ENCODE peak calls at places on chromosomes 2 and 18, in five cellular contexts. M, V, W, N and K are unnamed samples.

GRCh38 chr2:10810175-10811161 is 2.1 kb downstream of the PDIA6 start:
- DNase-seq in M (no peak), W (peak), N (no peak), V (peak), K (peak)

GRCh38 chr2:71806432-71806831 is 341.2 kb downstream of the CYP26B1 start:
- DNase-seq in M (no peak), N (no peak), V (no peak), W (no peak), K (no peak)

GRCh38 chr2:73920577-73921545 is 5.8 kb upstream of the DGUOK start:
- DNase-seq in N (no peak), M (no peak), V (peak), W (no peak), K (no peak)

GRCh38 chr18:3061581-3062416 is 48.9 kb upstream of the LPIN2 start:
- DNase-seq in V (no peak), W (no peak), N (no peak), M (no peak), K (no peak)

GRCh38 chr2:195330513-195330956 is 326.5 kb upstream of the SLC39A10 start:
- DNase-seq in N (no peak), M (no peak), W (no peak), V (no peak), K (no peak)

GRCh38 chr18:59148192-59148591 is 8.5 kb downstream of the SEC11C start:
- DNase-seq in M (no peak), N (no peak), W (no peak), V (no peak), K (no peak)

GRCh38 chr2:8627019-8627691 is 54.7 kb upstream of the ID2 start:
- DNase-seq in N (no peak), W (no peak), M (no peak), V (no peak), K (no peak)

GRCh38 chr2:32748158-32748557 is 120.3 kb downstream of the TTC27 start:
- DNase-seq in V (no peak), N (no peak), M (no peak), W (no peak), K (no peak)

GRCh38 chr2:40405440-40405839 is 46.5 kb downstream of the SLC8A1 start:
- DNase-seq in W (no peak), M (no peak), N (no peak), V (no peak), K (no peak)

GRCh38 chr2:205868773-205869333 is 186.6 kb downstream of the NRP2 start:
- DNase-seq in V (peak), M (no peak), N (peak), W (no peak), K (no peak)

GRCh38 chr2:205343103-205343502 is 339.2 kb upstream of the NRP2 start:
- DNase-seq in N (no peak), V (no peak), W (no peak), M (no peak), K (no peak)

GRCh38 chr2:149410701-149411484 is 80.5 kb downstream of the LYPD6 start:
- DNase-seq in W (no peak), M (no peak), V (peak), N (no peak), K (no peak)

GRCh38 chr2:97926936-97927335 is 68.8 kb downstream of the TMEM131 start:
- DNase-seq in M (no peak), W (no peak), V (no peak), N (no peak), K (no peak)

GRCh38 chr2:239303711-239304532 is 96.9 kb downstream of the HDAC4 start:
- DNase-seq in M (no peak), N (no peak), W (no peak), V (no peak), K (no peak)

GRCh38 chr2:82023710-82024109 is 1719.2 kb upstream of the LRRTM1 start:
- DNase-seq in N (no peak), V (no peak), W (no peak), M (no peak), K (no peak)

GRCh38 chr2:119960821-119961220 is 52.1 kb upstream of the EPB41L5 start:
- DNase-seq in W (no peak), M (no peak), N (no peak), V (no peak), K (no peak)

GRCh38 chr2:119387381-119388129 is 20.8 kb downstream of the DBI start:
- DNase-seq in N (peak), W (peak), M (no peak), V (peak), K (no peak)

GRCh38 chr2:195672674-195673073 is 15.6 kb downstream of the SLC39A10 start:
- DNase-seq in W (no peak), V (peak), N (no peak), M (no peak), K (no peak)

GRCh38 chr18:67463829-67464228 is 52.7 kb downstream of the DSEL start:
- DNase-seq in M (no peak), N (no peak), V (no peak), W (no peak), K (no peak)

GRCh38 chr2:69083126-69083733 is 70.3 kb downstream of the ANTXR1 start:
- DNase-seq in W (no peak), M (no peak), V (peak), N (no peak), K (no peak)

GRCh38 chr2:142722569-142722968 is 154.9 kb upstream of the KYNU start:
- DNase-seq in V (peak), W (no peak), M (no peak), N (no peak), K (no peak)

GRCh38 chr18:9737814-9738160 is 29.7 kb downstream of the RAB31 start:
- DNase-seq in N (peak), M (no peak), V (no peak), W (peak), K (peak)

GRCh38 chr2:235766206-235766794 is 272.5 kb downstream of the AGAP1 start:
- DNase-seq in V (peak), N (peak), W (peak), M (peak), K (peak)

GRCh38 chr18:46815661-46816060 is 58.8 kb upstream of the ST8SIA5 start:
- DNase-seq in W (no peak), M (no peak), V (no peak), N (no peak), K (no peak)

GRCh38 chr18:79378416-79379250 is 17.1 kb upstream of the NFATC1 start:
- DNase-seq in W (peak), M (no peak), N (peak), V (peak), K (peak)

GRCh38 chr2:177622516-177622915 is 229.9 kb downstream of the AGPS start:
- DNase-seq in V (no peak), M (no peak), W (peak), N (no peak), K (no peak)

GRCh38 chr2:134823431-134823830 is 15.0 kb upstream of the ACMSD start:
- DNase-seq in M (no peak), W (no peak), N (no peak), V (no peak), K (no peak)

GRCh38 chr2:167177196-167177595 is 288.9 kb downstream of the XIRP2 start:
- DNase-seq in V (no peak), W (no peak), M (no peak), N (no peak), K (no peak)

GRCh38 chr2:77807531-77808215 is 285.5 kb upstream of the LRRTM4 start:
- DNase-seq in V (no peak), W (no peak), M (no peak), N (no peak), K (no peak)

GRCh38 chr2:175180701-175181103 is 808 bp downstream of the ATP5MC3 start:
- DNase-seq in M (peak), V (peak), N (peak), W (peak), K (peak)

GRCh38 chr18:51525453-51526225 is 328.2 kb upstream of the MEX3C start:
- DNase-seq in V (no peak), M (no peak), N (no peak), W (no peak), K (no peak)

GRCh38 chr18:55275042-55275897 is 312.7 kb downstream of the TCF4 start:
- DNase-seq in M (peak), V (peak), W (peak), N (peak), K (peak)

GRCh38 chr18:21336846-21337245 is 94.8 kb downstream of the GREB1L start:
- DNase-seq in W (no peak), N (no peak), V (no peak), M (no peak), K (no peak)

GRCh38 chr18:60358516-60358915 is 14.1 kb downstream of the MC4R start:
- DNase-seq in V (no peak), M (no peak), W (no peak), N (peak), K (no peak)

GRCh38 chr2:218570850-218571249 is 2.2 kb downstream of the CNOT9 start:
- DNase-seq in W (no peak), M (peak), V (no peak), N (no peak), K (no peak)

GRCh38 chr18:37249171-37249886 is 316.3 kb downstream of the CELF4 start:
- DNase-seq in N (no peak), V (no peak), M (no peak), W (no peak), K (no peak)

GRCh38 chr2:113876503-113877387 is 13.1 kb upstream of the ACTR3 start:
- DNase-seq in W (no peak), M (no peak), V (peak), N (no peak), K (no peak)

GRCh38 chr2:206556357-206556949 is 85.8 kb upstream of the FAM237A start:
- DNase-seq in V (peak), W (peak), N (peak), M (no peak), K (peak)

GRCh38 chr2:151796774-151797173 is 31.4 kb downstream of the ARL5A start:
- DNase-seq in M (no peak), V (no peak), W (no peak), N (no peak), K (no peak)